ENCODE peak calls at places on chromosomes 5 and 9, in eight cellular contexts. One of them, this sample, is unnamed.

GRCh38 chr5:92581249-92581648 is 999.8 kb downstream of the NR2F1-AS1 start:
- DNase-seq in effector memory CD4-positive, alpha-beta T cell: no peak
- DNase-seq in stomach: no peak
- DNase-seq in neural progenitor cell: no peak
- DNase-seq in transverse colon: no peak
- DNase-seq in DND-41: no peak
- DNase-seq in left ventricle myocardium inferior: no peak
- DNase-seq in HCT116: no peak
- DNase-seq in this sample: no peak

GRCh38 chr9:126719677-126720435 is 85.0 kb upstream of the ZBTB43 start:
- DNase-seq in left ventricle myocardium inferior: peak
- DNase-seq in effector memory CD4-positive, alpha-beta T cell: peak
- DNase-seq in neural progenitor cell: peak
- DNase-seq in DND-41: peak
- DNase-seq in transverse colon: peak
- DNase-seq in HCT116: no peak
- DNase-seq in stomach: peak
- DNase-seq in this sample: peak

GRCh38 chr5:128213340-128213739 is 129.8 kb downstream of the SLC12A2 start:
- DNase-seq in neural progenitor cell: peak
- DNase-seq in effector memory CD4-positive, alpha-beta T cell: peak
- DNase-seq in transverse colon: peak
- DNase-seq in stomach: peak
- DNase-seq in DND-41: peak
- DNase-seq in left ventricle myocardium inferior: no peak
- DNase-seq in HCT116: peak
- DNase-seq in this sample: no peak

GRCh38 chr5:135832941-135833340 is 1.5 kb upstream of the SLC25A48 start:
- DNase-seq in left ventricle myocardium inferior: no peak
- DNase-seq in HCT116: no peak
- DNase-seq in neural progenitor cell: no peak
- DNase-seq in effector memory CD4-positive, alpha-beta T cell: no peak
- DNase-seq in transverse colon: no peak
- DNase-seq in DND-41: no peak
- DNase-seq in stomach: no peak
- DNase-seq in this sample: no peak

GRCh38 chr9:33329996-33330395 is 39.7 kb downstream of the NFX1 start:
- DNase-seq in neural progenitor cell: no peak
- DNase-seq in effector memory CD4-positive, alpha-beta T cell: no peak
- DNase-seq in transverse colon: peak
- DNase-seq in left ventricle myocardium inferior: no peak
- DNase-seq in DND-41: no peak
- DNase-seq in HCT116: no peak
- DNase-seq in stomach: no peak
- DNase-seq in this sample: no peak

GRCh38 chr9:82706781-82707180 is 356.2 kb downstream of the RASEF start:
- DNase-seq in transverse colon: no peak
- DNase-seq in stomach: no peak
- DNase-seq in HCT116: no peak
- DNase-seq in DND-41: no peak
- DNase-seq in left ventricle myocardium inferior: no peak
- DNase-seq in effector memory CD4-positive, alpha-beta T cell: no peak
- DNase-seq in neural progenitor cell: no peak
- DNase-seq in this sample: no peak

GRCh38 chr9:138025417-138025816 is 147.8 kb downstream of the CACNA1B start:
- DNase-seq in neural progenitor cell: no peak
- DNase-seq in HCT116: no peak
- DNase-seq in transverse colon: no peak
- DNase-seq in effector memory CD4-positive, alpha-beta T cell: no peak
- DNase-seq in stomach: peak
- DNase-seq in left ventricle myocardium inferior: no peak
- DNase-seq in DND-41: no peak
- DNase-seq in this sample: no peak

GRCh38 chr9:83166369-83166768 is 103.4 kb upstream of the RASEF start:
- DNase-seq in neural progenitor cell: no peak
- DNase-seq in stomach: peak
- DNase-seq in left ventricle myocardium inferior: no peak
- DNase-seq in effector memory CD4-positive, alpha-beta T cell: no peak
- DNase-seq in transverse colon: peak
- DNase-seq in HCT116: no peak
- DNase-seq in DND-41: no peak
- DNase-seq in this sample: no peak

GRCh38 chr5:15933481-15934207 is 245.9 kb downstream of the MARCHF11 start:
- DNase-seq in HCT116: no peak
- DNase-seq in effector memory CD4-positive, alpha-beta T cell: no peak
- DNase-seq in stomach: no peak
- DNase-seq in transverse colon: no peak
- DNase-seq in neural progenitor cell: peak
- DNase-seq in left ventricle myocardium inferior: no peak
- DNase-seq in DND-41: no peak
- DNase-seq in this sample: no peak

GRCh38 chr5:73897886-73898285 is 271.9 kb downstream of the ARHGEF28 start:
- DNase-seq in HCT116: no peak
- DNase-seq in neural progenitor cell: no peak
- DNase-seq in transverse colon: no peak
- DNase-seq in stomach: no peak
- DNase-seq in left ventricle myocardium inferior: peak
- DNase-seq in effector memory CD4-positive, alpha-beta T cell: no peak
- DNase-seq in DND-41: no peak
- DNase-seq in this sample: peak

GRCh38 chr5:9787813-9788600 is 157.9 kb upstream of the TAS2R1 start:
- DNase-seq in effector memory CD4-positive, alpha-beta T cell: no peak
- DNase-seq in DND-41: no peak
- DNase-seq in left ventricle myocardium inferior: peak
- DNase-seq in transverse colon: no peak
- DNase-seq in neural progenitor cell: peak
- DNase-seq in stomach: no peak
- DNase-seq in HCT116: no peak
- DNase-seq in this sample: no peak

GRCh38 chr9:131670247-131670681 is 69.6 kb downstream of the RAPGEF1 start:
- DNase-seq in HCT116: no peak
- DNase-seq in neural progenitor cell: no peak
- DNase-seq in effector memory CD4-positive, alpha-beta T cell: no peak
- DNase-seq in DND-41: no peak
- DNase-seq in left ventricle myocardium inferior: peak
- DNase-seq in transverse colon: peak
- DNase-seq in stomach: no peak
- DNase-seq in this sample: no peak

GRCh38 chr5:103840600-103840999 is 278.0 kb upstream of the NUDT12 start:
- DNase-seq in HCT116: no peak
- DNase-seq in stomach: no peak
- DNase-seq in left ventricle myocardium inferior: no peak
- DNase-seq in effector memory CD4-positive, alpha-beta T cell: no peak
- DNase-seq in neural progenitor cell: no peak
- DNase-seq in DND-41: no peak
- DNase-seq in transverse colon: no peak
- DNase-seq in this sample: no peak

GRCh38 chr9:85016389-85016997 is 347.0 kb downstream of the NTRK2 start:
- DNase-seq in stomach: no peak
- DNase-seq in HCT116: no peak
- DNase-seq in transverse colon: no peak
- DNase-seq in neural progenitor cell: no peak
- DNase-seq in DND-41: no peak
- DNase-seq in left ventricle myocardium inferior: no peak
- DNase-seq in effector memory CD4-positive, alpha-beta T cell: no peak
- DNase-seq in this sample: no peak

GRCh38 chr5:1936413-1936812 is 53.7 kb upstream of the IRX4 start:
- DNase-seq in effector memory CD4-positive, alpha-beta T cell: no peak
- DNase-seq in neural progenitor cell: no peak
- DNase-seq in DND-41: no peak
- DNase-seq in HCT116: peak
- DNase-seq in stomach: no peak
- DNase-seq in transverse colon: no peak
- DNase-seq in left ventricle myocardium inferior: no peak
- DNase-seq in this sample: no peak

GRCh38 chr5:147168578-147169327 is 66.1 kb upstream of the STK32A start:
- DNase-seq in DND-41: no peak
- DNase-seq in HCT116: no peak
- DNase-seq in stomach: no peak
- DNase-seq in left ventricle myocardium inferior: no peak
- DNase-seq in effector memory CD4-positive, alpha-beta T cell: no peak
- DNase-seq in neural progenitor cell: no peak
- DNase-seq in transverse colon: no peak
- DNase-seq in this sample: no peak

GRCh38 chr9:19184144-19184917 is 46.2 kb upstream of the DENND4C start:
- DNase-seq in transverse colon: peak
- DNase-seq in stomach: peak
- DNase-seq in effector memory CD4-positive, alpha-beta T cell: peak
- DNase-seq in HCT116: peak
- DNase-seq in left ventricle myocardium inferior: peak
- DNase-seq in DND-41: peak
- DNase-seq in neural progenitor cell: no peak
- DNase-seq in this sample: peak

GRCh38 chr9:93305497-93306020 is 121.6 kb downstream of the WNK2 start:
- DNase-seq in neural progenitor cell: no peak
- DNase-seq in transverse colon: no peak
- DNase-seq in DND-41: no peak
- DNase-seq in HCT116: no peak
- DNase-seq in left ventricle myocardium inferior: no peak
- DNase-seq in stomach: peak
- DNase-seq in effector memory CD4-positive, alpha-beta T cell: no peak
- DNase-seq in this sample: peak

GRCh38 chr5:179912951-179913350 is 5.3 kb upstream of the TBC1D9B start:
- DNase-seq in neural progenitor cell: no peak
- DNase-seq in stomach: peak
- DNase-seq in effector memory CD4-positive, alpha-beta T cell: no peak
- DNase-seq in DND-41: no peak
- DNase-seq in transverse colon: no peak
- DNase-seq in HCT116: no peak
- DNase-seq in left ventricle myocardium inferior: no peak
- DNase-seq in this sample: peak
- H3K27ac ChIP-seq in neural progenitor cell: no peak
- H3K27ac ChIP-seq in stomach: peak
- H3K27ac ChIP-seq in effector memory CD4-positive, alpha-beta T cell: no peak
- H3K27ac ChIP-seq in DND-41: no peak
- H3K27ac ChIP-seq in transverse colon: no peak
- H3K27ac ChIP-seq in HCT116: no peak
- H3K27ac ChIP-seq in left ventricle myocardium inferior: no peak
- H3K27ac ChIP-seq in this sample: peak

GRCh38 chr5:150161242-150162141 is 5.1 kb upstream of the CDX1 start:
- DNase-seq in effector memory CD4-positive, alpha-beta T cell: peak
- DNase-seq in stomach: peak
- DNase-seq in HCT116: peak
- DNase-seq in DND-41: peak
- DNase-seq in neural progenitor cell: peak
- DNase-seq in transverse colon: peak
- DNase-seq in left ventricle myocardium inferior: peak
- DNase-seq in this sample: peak
- H3K4me3 ChIP-seq in effector memory CD4-positive, alpha-beta T cell: no peak
- H3K4me3 ChIP-seq in stomach: no peak
- H3K4me3 ChIP-seq in HCT116: peak
- H3K4me3 ChIP-seq in DND-41: no peak
- H3K4me3 ChIP-seq in neural progenitor cell: no peak
- H3K4me3 ChIP-seq in transverse colon: no peak
- H3K4me3 ChIP-seq in left ventricle myocardium inferior: no peak
- H3K4me3 ChIP-seq in this sample: no peak

DNA sequence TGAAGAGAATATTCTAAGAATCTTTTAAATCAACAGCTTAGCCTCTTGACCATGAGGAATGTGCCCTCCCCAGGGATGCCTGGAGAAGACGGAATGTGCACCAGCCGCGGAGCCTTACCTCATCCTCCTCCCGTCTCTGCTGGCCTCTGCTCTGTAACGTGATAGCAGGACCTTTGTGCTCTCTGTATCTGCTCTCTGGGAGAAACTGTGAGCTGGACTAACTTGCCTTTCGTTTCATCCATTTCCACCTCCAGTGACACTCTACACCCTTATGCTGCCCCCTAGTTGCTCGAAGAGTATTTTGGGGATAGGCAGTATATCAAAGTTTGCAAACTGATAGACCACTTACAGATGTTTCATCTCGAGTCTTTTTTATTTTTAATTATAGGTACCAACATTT is 141.4 kb downstream of the NPR3 start:
- DNase-seq in DND-41: no peak
- DNase-seq in stomach: no peak
- DNase-seq in effector memory CD4-positive, alpha-beta T cell: no peak
- DNase-seq in neural progenitor cell: peak
- DNase-seq in transverse colon: peak
- DNase-seq in HCT116: no peak
- DNase-seq in left ventricle myocardium inferior: peak
- DNase-seq in this sample: peak
- H3K27ac ChIP-seq in DND-41: no peak
- H3K27ac ChIP-seq in stomach: no peak
- H3K27ac ChIP-seq in effector memory CD4-positive, alpha-beta T cell: no peak
- H3K27ac ChIP-seq in neural progenitor cell: no peak
- H3K27ac ChIP-seq in transverse colon: no peak
- H3K27ac ChIP-seq in HCT116: no peak
- H3K27ac ChIP-seq in left ventricle myocardium inferior: no peak
- H3K27ac ChIP-seq in this sample: no peak

GRCh38 chr5:72814864-72815263 is 1.6 kb upstream of the TNPO1 start:
- DNase-seq in DND-41: no peak
- DNase-seq in stomach: no peak
- DNase-seq in effector memory CD4-positive, alpha-beta T cell: no peak
- DNase-seq in transverse colon: no peak
- DNase-seq in neural progenitor cell: no peak
- DNase-seq in left ventricle myocardium inferior: no peak
- DNase-seq in HCT116: no peak
- DNase-seq in this sample: no peak
- H3K4me3 ChIP-seq in DND-41: no peak
- H3K4me3 ChIP-seq in stomach: no peak
- H3K4me3 ChIP-seq in effector memory CD4-positive, alpha-beta T cell: no peak
- H3K4me3 ChIP-seq in transverse colon: no peak
- H3K4me3 ChIP-seq in neural progenitor cell: no peak
- H3K4me3 ChIP-seq in left ventricle myocardium inferior: no peak
- H3K4me3 ChIP-seq in HCT116: no peak
- H3K4me3 ChIP-seq in this sample: no peak

DNA sequence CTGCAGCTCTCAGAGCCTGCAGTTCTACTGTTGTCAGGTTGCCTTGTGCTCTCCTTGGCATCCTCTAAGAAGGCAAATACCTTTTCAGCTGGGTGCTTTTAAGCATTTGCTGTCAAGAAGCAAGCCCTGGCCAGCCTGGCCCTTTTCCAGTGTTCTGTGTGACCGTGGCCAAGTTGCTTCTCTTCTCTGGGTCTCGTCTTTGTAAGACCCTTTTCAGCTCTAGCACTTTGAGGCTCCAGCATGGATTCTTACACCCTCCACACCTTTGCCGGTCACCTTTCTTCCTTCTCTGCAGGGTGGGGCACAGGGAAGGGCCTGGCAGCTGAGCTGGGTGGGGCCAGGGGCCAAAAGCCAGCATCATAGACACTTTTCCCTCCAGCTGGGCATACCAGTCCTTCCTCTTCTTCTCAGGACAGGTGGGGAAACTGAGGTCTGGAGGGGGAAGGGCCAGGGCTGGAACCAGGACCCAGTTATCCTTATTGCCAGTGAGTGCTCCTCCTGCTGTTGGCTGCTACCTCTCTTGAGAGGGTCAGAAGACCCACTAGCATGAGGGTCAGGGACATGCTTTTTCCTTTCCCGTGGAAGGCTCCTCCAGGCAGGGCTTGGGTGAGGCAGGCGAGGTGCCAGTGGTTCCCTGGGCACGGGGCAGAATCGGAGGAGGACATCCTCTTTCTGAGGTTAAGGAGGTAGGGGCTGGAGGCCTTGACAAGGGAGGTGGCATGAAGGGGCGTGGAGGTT is 479 bp upstream of the NDST1 start:
- DNase-seq in stomach: peak
- DNase-seq in effector memory CD4-positive, alpha-beta T cell: no peak
- DNase-seq in neural progenitor cell: no peak
- DNase-seq in HCT116: no peak
- DNase-seq in DND-41: no peak
- DNase-seq in transverse colon: peak
- DNase-seq in left ventricle myocardium inferior: no peak
- DNase-seq in this sample: no peak
- H3K27ac ChIP-seq in stomach: peak
- H3K27ac ChIP-seq in effector memory CD4-positive, alpha-beta T cell: no peak
- H3K27ac ChIP-seq in neural progenitor cell: peak
- H3K27ac ChIP-seq in HCT116: no peak
- H3K27ac ChIP-seq in DND-41: no peak
- H3K27ac ChIP-seq in transverse colon: peak
- H3K27ac ChIP-seq in left ventricle myocardium inferior: peak
- H3K27ac ChIP-seq in this sample: peak